ENCODE peak calls at places on chromosomes 1 and 21, in nine cellular contexts. V is GM23338, I is astrocyte, F is mammary epithelial cell, J is A673, M is neural progenitor cell, W is PC-3, K is HCT116, H is fibroblast of lung. U is an unnamed sample.

GRCh38 chr1:181062800-181063428 is 25.6 kb upstream of the IER5 start:
- DNase-seq in V (no peak), I (no peak), F (no peak), J (peak; percentile 71), M (no peak), W (no peak), K (no peak), H (no peak), U (no peak)

GRCh38 chr1:93702102-93702827 is 20.6 kb upstream of the BCAR3 start:
- DNase-seq in V (no peak), I (no peak), F (peak; percentile 75), J (no peak), M (no peak), W (peak; percentile 80), K (no peak), H (peak; percentile 33), U (no peak)

GRCh38 chr1:64499966-64500365 is 30.0 kb downstream of the CACHD1 start:
- DNase-seq in V (peak; percentile 72), I (no peak), F (peak; percentile 25), J (no peak), M (no peak), W (peak; percentile 10), K (peak; percentile 28), H (no peak), U (no peak)

GRCh38 chr1:247079141-247079874 is 697 bp upstream of the ZNF670 start:
- DNase-seq in V (peak; percentile 47), I (no peak), F (no peak), J (no peak), M (peak; percentile 26), W (no peak), K (no peak), H (no peak), U (peak; percentile 52)

GRCh38 chr1:24191860-24192259 is 4.8 kb upstream of the IFNLR1 start:
- DNase-seq in V (no peak), I (peak; percentile 61), F (peak; percentile 94), J (no peak), M (no peak), W (peak; percentile 88), K (no peak), H (peak; percentile 68), U (peak; percentile 64)

GRCh38 chr1:35718492-35719336 is at the start of gene C1orf216:
- DNase-seq in V (peak; percentile 81), I (peak; percentile 67), F (peak; percentile 72), J (peak; percentile 81), M (peak; percentile 72), W (peak; percentile 61), K (peak; percentile 18), H (peak; percentile 82), U (peak; percentile 80)

GRCh38 chr1:37653906-37654305 is 19.2 kb upstream of the RSPO1 start:
- DNase-seq in V (no peak), I (no peak), F (no peak), J (no peak), M (no peak), W (no peak), K (no peak), H (no peak), U (no peak)

GRCh38 chr1:155499263-155499662 is 63.3 kb downstream of the ASH1L start:
- DNase-seq in V (no peak), I (no peak), F (peak; percentile 61), J (no peak), M (no peak), W (no peak), K (no peak), H (no peak), U (no peak)

GRCh38 chr1:974293-974640 is 7.6 kb downstream of the PERM1 start:
- DNase-seq in V (no peak), I (no peak), F (no peak), J (no peak), M (no peak), W (no peak), K (no peak), H (no peak), U (no peak)

GRCh38 chr1:971751-972506 is 5.6 kb downstream of the PLEKHN1 start:
- DNase-seq in V (no peak), I (no peak), F (no peak), J (no peak), M (no peak), W (no peak), K (no peak), H (no peak), U (no peak)

GRCh38 chr1:970973-971730 is 4.9 kb downstream of the PLEKHN1 start:
- DNase-seq in V (no peak), I (no peak), F (no peak), J (no peak), M (no peak), W (no peak), K (no peak), H (no peak), U (no peak)

GRCh38 chr1:973459-974292 is 7.4 kb downstream of the PLEKHN1 start:
- DNase-seq in V (no peak), I (no peak), F (no peak), J (no peak), M (no peak), W (no peak), K (no peak), H (no peak), U (no peak)

DNA sequence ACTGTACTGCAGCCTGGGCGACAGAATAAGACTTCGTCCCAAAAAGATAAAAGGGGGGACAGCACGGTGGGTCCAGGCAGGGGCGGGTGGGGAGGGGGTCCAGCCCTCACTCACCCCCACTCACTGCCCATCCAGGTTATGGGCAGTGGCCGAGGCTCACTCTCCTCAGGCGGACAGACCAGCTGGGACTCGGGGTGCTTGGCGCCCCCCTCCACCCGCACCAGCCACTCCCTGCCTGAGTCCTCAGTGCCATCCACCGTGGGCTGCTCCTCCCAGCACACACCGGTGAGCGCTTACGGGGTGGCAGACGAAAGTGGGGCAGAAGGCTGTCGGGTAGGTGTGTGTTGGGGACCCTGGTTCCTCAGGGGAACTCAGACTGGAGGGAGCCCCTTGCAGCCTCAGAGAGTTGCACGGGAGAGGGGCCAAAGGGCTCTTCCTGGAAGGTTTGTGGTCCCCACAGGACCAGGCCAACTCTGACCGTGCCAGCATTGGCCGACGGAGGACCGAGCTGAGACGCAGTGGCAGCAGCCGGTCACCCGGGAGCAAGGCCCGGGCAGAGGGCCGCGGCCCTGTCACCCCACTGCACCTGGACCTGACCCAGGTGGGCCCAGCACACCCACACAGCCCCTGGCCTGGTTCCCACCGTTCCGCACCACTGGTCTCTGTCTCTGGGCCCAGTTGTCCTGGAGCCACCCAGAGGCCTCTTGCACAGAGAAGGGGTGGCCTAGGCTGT is 6.6 kb downstream of the PLEKHN1 start:
- DNase-seq in V (no peak), I (no peak), F (no peak), J (no peak), M (no peak), W (no peak), K (no peak), H (no peak), U (no peak)
- TF ChIP-seq EZH2 in V (no peak), I (no peak), F (no peak), J (no peak), M (no peak), W (no peak), K (no peak), H (no peak), U (no peak)

GRCh38 chr1:46447499-46448108 is 42.0 kb upstream of the DMBX1 start:
- DNase-seq in V (peak; percentile 57), I (no peak), F (no peak), J (no peak), M (no peak), W (no peak), K (no peak), H (no peak), U (no peak)
- TF ChIP-seq EZH2 in V (peak; percentile 66), I (no peak), F (no peak), J (no peak), M (peak; percentile 79), W (no peak), K (no peak), H (no peak), U (no peak)

GRCh38 chr1:200041337-200042118 is 14.0 kb downstream of the NR5A2 start:
- DNase-seq in V (peak; percentile 74), I (no peak), F (no peak), J (no peak), M (peak; percentile 45), W (no peak), K (no peak), H (no peak), U (peak; percentile 21)

GRCh38 chr1:200042119-200042436 is 14.6 kb downstream of the NR5A2 start:
- DNase-seq in V (peak; percentile 66), I (no peak), F (no peak), J (no peak), M (peak; percentile 58), W (no peak), K (no peak), H (no peak), U (no peak)

GRCh38 chr1:200043330-200043668 is 15.8 kb downstream of the NR5A2 start:
- DNase-seq in V (no peak), I (no peak), F (no peak), J (no peak), M (no peak), W (no peak), K (no peak), H (no peak), U (no peak)

GRCh38 chr1:200040516-200041138 is 13.1 kb downstream of the NR5A2 start:
- DNase-seq in V (peak; percentile 82), I (no peak), F (no peak), J (no peak), M (peak; percentile 59), W (no peak), K (no peak), H (no peak), U (peak; percentile 70)

DNA sequence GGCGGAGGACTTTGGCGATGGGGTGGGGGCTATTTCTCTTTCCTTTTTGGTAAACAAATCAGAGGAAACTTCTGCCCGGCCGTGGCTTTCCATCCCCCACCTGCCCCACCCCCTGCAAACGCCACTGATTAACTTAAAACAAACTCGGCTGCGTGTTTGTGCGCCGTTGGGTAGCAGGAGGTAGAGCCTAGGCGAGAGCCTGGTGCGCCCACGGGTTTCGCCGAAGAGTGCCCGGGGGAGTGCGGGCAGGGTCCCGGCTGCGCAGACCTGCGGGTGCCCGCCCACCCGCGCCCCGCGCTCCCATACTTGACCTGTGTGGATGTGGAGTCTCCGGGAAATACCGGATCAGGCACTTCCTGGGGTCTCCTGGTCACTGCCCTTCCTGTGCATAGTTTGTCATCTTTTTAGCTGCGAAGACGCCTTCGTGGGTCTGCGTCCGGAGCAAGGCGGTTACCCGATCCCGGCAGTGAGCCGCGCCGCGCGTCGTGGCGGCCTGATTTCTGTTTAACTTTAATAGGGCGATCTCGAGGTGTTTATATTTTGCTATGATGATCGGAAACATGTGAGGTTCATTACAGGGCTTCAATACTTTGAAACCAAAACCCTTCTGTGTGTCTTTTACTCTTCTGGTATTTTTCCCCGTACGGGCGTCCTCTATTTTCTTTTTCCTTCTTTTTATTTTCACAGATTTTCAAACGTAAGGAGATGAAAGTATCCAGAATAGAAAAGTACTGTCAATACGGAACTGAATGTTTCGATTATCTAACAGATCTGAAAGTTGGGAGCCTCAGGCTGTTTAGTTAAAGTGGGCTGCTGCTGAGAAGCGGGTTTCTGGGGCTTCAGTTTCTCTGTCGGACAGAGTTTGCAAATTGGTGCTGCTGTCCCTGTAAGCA is 15.2 kb downstream of the NR5A2 start:
- DNase-seq in V (peak; percentile 71), I (no peak), F (no peak), J (no peak), M (peak; percentile 61), W (no peak), K (no peak), H (no peak), U (peak; percentile 69)
- TF ChIP-seq EZH2 in V (peak; percentile 79), I (peak; percentile 91), F (peak; percentile 68), J (peak; percentile 99), M (peak; percentile 94), W (no peak), K (no peak), H (peak; percentile 92), U (peak; percentile 91)

DNA sequence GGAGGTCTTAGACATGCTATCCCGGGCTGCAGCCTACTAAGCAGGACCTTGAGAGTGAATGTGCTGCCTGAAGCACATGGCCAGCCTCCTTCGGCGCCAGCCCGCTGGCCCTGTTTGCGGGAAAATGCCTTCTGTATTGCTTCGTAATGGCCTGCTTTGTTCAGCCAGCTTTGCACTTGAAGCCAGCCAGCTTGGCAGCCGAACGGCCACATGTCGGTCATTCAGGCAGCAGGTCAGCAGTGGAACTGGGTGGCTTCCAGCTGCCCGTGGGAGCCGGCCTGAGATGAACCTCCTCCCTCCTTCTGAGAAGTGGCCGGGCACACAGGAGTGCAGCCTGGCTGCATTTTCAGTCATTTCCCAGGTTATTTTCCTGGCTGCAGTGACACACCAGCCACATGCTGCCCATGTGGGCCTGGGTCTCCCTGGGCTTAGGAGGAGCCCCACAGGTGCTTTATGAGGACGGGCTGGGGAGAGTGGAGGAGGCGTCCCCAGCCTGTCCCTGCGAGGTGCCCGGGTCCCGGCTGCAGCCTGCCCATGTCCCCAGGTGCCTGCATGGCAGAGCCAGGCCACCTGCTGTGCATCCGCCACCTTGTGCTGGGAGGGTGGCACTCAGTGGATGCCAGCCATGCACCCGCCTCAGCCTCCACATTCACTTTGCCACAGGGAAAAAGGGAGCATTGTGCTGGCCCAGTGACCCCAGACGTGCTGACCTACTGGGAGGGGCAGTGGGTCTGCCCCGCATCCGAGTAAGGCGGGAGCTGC is 103.5 kb downstream of the SIK1 start:
- DNase-seq in V (no peak), I (no peak), F (no peak), J (no peak), M (no peak), W (no peak), K (no peak), H (no peak), U (no peak)
- TF ChIP-seq EZH2 in V (no peak), I (no peak), F (no peak), J (no peak), M (no peak), W (no peak), K (no peak), H (no peak), U (no peak)